ENCODE peak calls at places on chromosomes 16 and 17, in seven cellular contexts. One of them, this sample, is unnamed.

GRCh38 chr17:33234930-33235685 is 58.0 kb downstream of the ASIC2 start:
- DNase-seq in stimulated activated naive CD8-positive, alpha-beta T cell treated with anti-CD3 and anti-CD28 coated beads, Interleukin-15, Interleukin-2, amounts not matched to agents 100 U/mL and 50 U/mL, for 24 hours: peak; percentile 5
- DNase-seq in T-helper 17 cell: no peak
- DNase-seq in CD4-positive, alpha-beta T cell: no peak
- DNase-seq in NCI-H748 treated with DMSO at 0.1 percent for 48 hours: no peak
- DNase-seq in tibial artery: peak; percentile 76
- DNase-seq in pancreas: no peak
- DNase-seq in this sample: no peak

GRCh38 chr16:12020007-12020406 is 43.5 kb downstream of the SNX29 start:
- DNase-seq in stimulated activated naive CD8-positive, alpha-beta T cell treated with anti-CD3 and anti-CD28 coated beads, Interleukin-15, Interleukin-2, amounts not matched to agents 100 U/mL and 50 U/mL, for 24 hours: no peak
- DNase-seq in T-helper 17 cell: no peak
- DNase-seq in CD4-positive, alpha-beta T cell: no peak
- DNase-seq in NCI-H748 treated with DMSO at 0.1 percent for 48 hours: no peak
- DNase-seq in tibial artery: no peak
- DNase-seq in pancreas: no peak
- DNase-seq in this sample: no peak

GRCh38 chr17:34616148-34616547 is 36.8 kb downstream of the TMEM132E start:
- DNase-seq in stimulated activated naive CD8-positive, alpha-beta T cell treated with anti-CD3 and anti-CD28 coated beads, Interleukin-15, Interleukin-2, amounts not matched to agents 100 U/mL and 50 U/mL, for 24 hours: no peak
- DNase-seq in T-helper 17 cell: no peak
- DNase-seq in CD4-positive, alpha-beta T cell: no peak
- DNase-seq in NCI-H748 treated with DMSO at 0.1 percent for 48 hours: no peak
- DNase-seq in tibial artery: no peak
- DNase-seq in pancreas: no peak
- DNase-seq in this sample: peak; percentile 51

GRCh38 chr16:70407811-70408274 is 31.1 kb downstream of the ST3GAL2 start:
- DNase-seq in stimulated activated naive CD8-positive, alpha-beta T cell treated with anti-CD3 and anti-CD28 coated beads, Interleukin-15, Interleukin-2, amounts not matched to agents 100 U/mL and 50 U/mL, for 24 hours: no peak
- DNase-seq in T-helper 17 cell: no peak
- DNase-seq in CD4-positive, alpha-beta T cell: no peak
- DNase-seq in NCI-H748 treated with DMSO at 0.1 percent for 48 hours: no peak
- DNase-seq in tibial artery: no peak
- DNase-seq in pancreas: no peak
- DNase-seq in this sample: no peak

GRCh38 chr17:72392056-72393010 is 271.5 kb downstream of the SOX9 start:
- DNase-seq in stimulated activated naive CD8-positive, alpha-beta T cell treated with anti-CD3 and anti-CD28 coated beads, Interleukin-15, Interleukin-2, amounts not matched to agents 100 U/mL and 50 U/mL, for 24 hours: no peak
- DNase-seq in T-helper 17 cell: no peak
- DNase-seq in CD4-positive, alpha-beta T cell: no peak
- DNase-seq in NCI-H748 treated with DMSO at 0.1 percent for 48 hours: no peak
- DNase-seq in tibial artery: no peak
- DNase-seq in pancreas: no peak
- DNase-seq in this sample: peak; percentile 85

GRCh38 chr17:72565758-72566157 is 444.9 kb downstream of the SOX9 start:
- DNase-seq in stimulated activated naive CD8-positive, alpha-beta T cell treated with anti-CD3 and anti-CD28 coated beads, Interleukin-15, Interleukin-2, amounts not matched to agents 100 U/mL and 50 U/mL, for 24 hours: no peak
- DNase-seq in T-helper 17 cell: no peak
- DNase-seq in CD4-positive, alpha-beta T cell: no peak
- DNase-seq in NCI-H748 treated with DMSO at 0.1 percent for 48 hours: no peak
- DNase-seq in tibial artery: no peak
- DNase-seq in pancreas: no peak
- DNase-seq in this sample: no peak

GRCh38 chr17:33776903-33777302 is 478.2 kb upstream of the CCL2 start:
- DNase-seq in stimulated activated naive CD8-positive, alpha-beta T cell treated with anti-CD3 and anti-CD28 coated beads, Interleukin-15, Interleukin-2, amounts not matched to agents 100 U/mL and 50 U/mL, for 24 hours: no peak
- DNase-seq in T-helper 17 cell: no peak
- DNase-seq in CD4-positive, alpha-beta T cell: no peak
- DNase-seq in NCI-H748 treated with DMSO at 0.1 percent for 48 hours: no peak
- DNase-seq in tibial artery: no peak
- DNase-seq in pancreas: no peak
- DNase-seq in this sample: no peak

GRCh38 chr17:68290268-68290954 is 516 bp downstream of the SLC16A6 start:
- DNase-seq in stimulated activated naive CD8-positive, alpha-beta T cell treated with anti-CD3 and anti-CD28 coated beads, Interleukin-15, Interleukin-2, amounts not matched to agents 100 U/mL and 50 U/mL, for 24 hours: peak; percentile 68
- DNase-seq in T-helper 17 cell: peak; percentile 57
- DNase-seq in CD4-positive, alpha-beta T cell: peak; percentile 67
- DNase-seq in NCI-H748 treated with DMSO at 0.1 percent for 48 hours: no peak
- DNase-seq in tibial artery: no peak
- DNase-seq in pancreas: peak; percentile 56
- DNase-seq in this sample: no peak